ENCODE peak calls at places on chromosomes 7 and 10, in four cellular contexts. T is fibroblast of pulmonary artery, W is prostate gland, I is lung. C is an unnamed sample.
A peak's percentile ranks its signal among the peaks of the same experiment; 100 is the strongest.

GRCh38 chr7:110204527-110204926 is 886.4 kb upstream of the LRRN3 start:
- DNase-seq in I (no peak), T (no peak), W (no peak), C (no peak)

GRCh38 chr7:79564123-79564522 is 110.7 kb upstream of the MAGI2 start:
- DNase-seq in I (no peak), T (no peak), W (no peak), C (no peak)

GRCh38 chr7:102834999-102835398 is 77.8 kb upstream of the LRRC17 start:
- DNase-seq in I (no peak), T (peak; percentile 70), W (no peak), C (peak; percentile 50)

GRCh38 chr10:24249829-24250415 is 41.0 kb downstream of the KIAA1217 start:
- DNase-seq in W (peak; percentile 36), I (peak; percentile 35), T (peak; percentile 88), C (no peak)

GRCh38 chr7:137519964-137520363 is 176.4 kb upstream of the PTN start:
- DNase-seq in T (no peak), I (no peak), W (no peak), C (no peak)

GRCh38 chr7:31906479-31907171 is 163.6 kb downstream of the PDE1C start:
- DNase-seq in W (no peak), I (no peak), T (no peak), C (no peak)

GRCh38 chr7:98294798-98295382 is 13.4 kb downstream of the BRI3 start:
- DNase-seq in I (peak; percentile 58), T (peak; percentile 52), W (peak; percentile 68), C (peak; percentile 56)

GRCh38 chr10:86657011-86657395 is 2.7 kb downstream of the OPN4 start:
- DNase-seq in W (no peak), I (no peak), T (no peak), C (no peak)

GRCh38 chr7:98368721-98369120 is 32.2 kb downstream of the BAIAP2L1 start:
- DNase-seq in W (no peak), T (no peak), I (no peak), C (no peak)

GRCh38 chr10:101588879-101589278 is 758 bp downstream of the DPCD start:
- DNase-seq in T (peak; percentile 66), I (no peak), W (no peak), C (no peak)

GRCh38 chr7:99707096-99707495 is 27.3 kb upstream of the CYP3A5 start:
- DNase-seq in I (no peak), W (no peak), T (peak; percentile 24), C (no peak)

GRCh38 chr10:72044417-72045041 is 43.8 kb downstream of the SPOCK2 start:
- DNase-seq in T (no peak), W (peak; percentile 57), I (no peak), C (no peak)

GRCh38 chr7:43764039-43764789 is 5.7 kb downstream of the BLVRA start:
- DNase-seq in I (peak; percentile 80), T (peak; percentile 53), W (peak; percentile 46), C (peak; percentile 28)

GRCh38 chr7:122137291-122138077 is 6.6 kb downstream of the AASS start:
- DNase-seq in I (no peak), T (peak; percentile 31), W (no peak), C (no peak)

GRCh38 chr7:31815796-31816195 is 128.8 kb downstream of the PPP1R17 start:
- DNase-seq in T (no peak), W (no peak), I (no peak), C (no peak)

GRCh38 chr7:22480523-22481075 is 19.4 kb downstream of the STEAP1B start:
- DNase-seq in I (no peak), W (no peak), T (no peak), C (no peak)

GRCh38 chr7:7438851-7439250 is 96.8 kb downstream of the COL28A1 start:
- DNase-seq in I (no peak), T (peak; percentile 87), W (no peak), C (no peak)

GRCh38 chr7:14870394-14870793 is 32.2 kb downstream of the DGKB start:
- DNase-seq in T (no peak), W (no peak), I (no peak), C (no peak)

GRCh38 chr10:110007171-110007700 is 548 bp upstream of the ADD3 start:
- DNase-seq in W (no peak), I (peak; percentile 36), T (no peak), C (no peak)

GRCh38 chr10:48536226-48536500 is 68.7 kb downstream of the ARHGAP22 start:
- DNase-seq in I (no peak), W (no peak), T (no peak), C (no peak)

GRCh38 chr7:82442492-82443043 is 1.0 kb downstream of the CACNA2D1 start:
- DNase-seq in I (no peak), T (peak; percentile 33), W (peak; percentile 28), C (peak; percentile 6)

GRCh38 chr10:130020651-130021372 is 56.7 kb upstream of the EBF3 start:
- DNase-seq in T (peak; percentile 1), I (no peak), W (no peak), C (no peak)

GRCh38 chr7:127782075-127782474 is 130.1 kb downstream of the SND1 start:
- DNase-seq in I (no peak), T (no peak), W (no peak), C (no peak)

GRCh38 chr10:18918545-18918944 is 130.1 kb upstream of the MALRD1 start:
- DNase-seq in I (no peak), W (no peak), T (peak; percentile 54), C (no peak)

GRCh38 chr7:128168667-128169210 is 72.3 kb upstream of the LEP start:
- DNase-seq in W (no peak), I (no peak), T (peak; percentile 15), C (no peak)

DNA sequence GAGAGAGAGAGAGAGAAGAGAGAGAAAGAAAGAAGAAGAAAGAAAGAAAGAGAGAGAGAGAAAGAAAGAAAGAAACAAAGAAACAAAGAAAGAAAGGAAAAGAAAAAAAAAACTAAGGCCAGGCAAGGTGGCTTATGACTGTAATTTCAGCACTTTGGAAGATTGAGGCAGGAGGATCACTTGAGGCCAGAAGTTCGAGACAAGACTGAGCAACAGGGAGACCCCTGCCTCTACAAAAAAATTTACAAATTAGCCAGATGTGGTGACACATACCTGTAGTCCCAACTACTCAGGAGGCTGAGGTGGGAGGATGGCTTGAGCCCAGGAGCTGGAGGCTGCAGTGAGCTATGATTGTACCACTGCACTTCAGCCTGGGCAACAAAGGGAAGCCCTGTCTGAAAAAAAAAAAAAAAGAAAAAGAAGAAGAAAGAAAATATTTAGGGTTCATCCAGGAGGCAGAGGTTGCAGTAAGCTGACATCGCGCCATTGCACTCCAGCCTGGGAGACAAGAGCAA is 2.8 kb downstream of the SERPINE1 start:
- DNase-seq in T (peak; percentile 65), W (no peak), I (no peak), C (no peak)
- H3K4me3 ChIP-seq in T (peak overlapping the region; percentile 94), W (no peak overlapping the region), I (no peak overlapping the region), C (no peak overlapping the region)

DNA sequence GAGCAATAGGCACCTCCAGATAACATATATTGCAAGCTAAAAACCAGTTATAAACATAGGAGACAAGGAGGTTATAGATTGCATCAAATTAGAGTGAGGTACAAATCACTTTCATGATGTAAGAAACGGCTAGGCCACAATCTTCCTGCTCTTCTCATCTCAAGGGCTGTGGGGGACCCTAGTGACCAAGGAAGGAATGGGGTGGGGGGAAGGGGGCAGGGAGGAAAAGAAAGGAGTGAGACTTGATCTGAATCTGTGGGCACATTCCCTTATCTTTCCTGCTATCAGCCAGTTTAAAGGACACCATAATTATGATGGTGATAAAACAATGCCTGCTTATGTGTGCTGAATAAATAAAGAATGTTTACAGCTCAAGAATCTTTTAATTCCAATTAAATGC is 2.5 kb downstream of the SKIDA1 start:
- DNase-seq in I (no peak), W (no peak), T (no peak), C (no peak)
- TF ChIP-seq CTCF in I (no peak), W (no peak), T (no peak), C (no peak)

DNA sequence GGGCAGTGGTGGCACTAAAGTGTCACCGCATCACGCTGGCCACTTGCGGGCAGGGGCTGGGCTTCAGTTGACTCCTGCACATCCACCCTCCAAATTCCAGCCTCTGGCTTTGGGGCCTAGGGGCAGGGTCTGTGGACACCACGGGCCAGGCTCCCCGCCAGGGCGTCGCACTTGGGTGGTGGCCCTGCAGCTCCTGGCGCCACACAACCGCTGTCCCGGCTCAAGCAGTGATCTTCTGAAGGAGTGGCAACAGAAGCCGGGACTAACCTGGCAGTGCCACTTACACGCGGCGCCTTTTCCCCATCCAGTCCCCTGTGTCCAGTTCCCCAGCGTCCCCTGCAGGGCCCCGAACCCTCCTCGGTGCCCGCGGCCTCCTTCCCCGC is 134.3 kb upstream of the ZNF92 start:
- DNase-seq in T (no peak), I (no peak), W (no peak), C (no peak)
- H3K4me3 ChIP-seq in T (peak overlapping the region; percentile 5), I (no peak overlapping the region), W (peak overlapping the region; percentile 41), C (no peak overlapping the region)

DNA sequence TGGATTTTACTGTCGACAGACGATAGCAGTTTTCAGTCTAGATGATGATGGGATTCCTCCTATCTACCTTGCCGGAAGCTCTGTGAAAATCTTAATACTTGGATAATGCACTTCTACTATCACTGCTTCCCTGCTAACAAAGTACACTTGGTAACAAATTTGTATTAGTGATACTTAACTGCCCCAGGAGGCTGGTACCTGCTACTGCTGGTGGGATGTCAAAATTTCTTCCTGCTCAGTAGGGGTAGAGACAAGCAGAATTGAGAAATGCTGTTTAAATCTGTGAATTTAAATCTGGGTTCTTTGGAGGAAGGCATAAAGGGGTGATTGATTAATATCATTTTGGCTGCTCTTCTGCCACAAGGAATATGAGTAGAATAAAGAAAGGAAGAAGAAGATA is 99.8 kb upstream of the STRIP2 start:
- DNase-seq in I (no peak), W (no peak), T (no peak), C (no peak)
- TF ChIP-seq CTCF in I (no peak), W (no peak), T (no peak), C (no peak)

GRCh38 chr7:45033931-45034290 is 33.9 kb downstream of the CCM2 start:
- DNase-seq in I (no peak), W (peak; percentile 80), T (no peak), C (no peak)
- H3K4me3 ChIP-seq in I (no peak overlapping the region), W (no peak overlapping the region), T (no peak overlapping the region), C (no peak overlapping the region)

C was measured in GM06990.